ENCODE peak calls at places on chromosomes 7 and 10, in seven cellular contexts. H, P, T, A, Q, O and X are unnamed samples.

GRCh38 chr7:38229386-38229785 is 44.0 kb downstream of the TARP start:
- DNase-seq in H (no peak), P (no peak), T (no peak), A (no peak), Q (no peak), O (no peak), X (no peak)

GRCh38 chr10:17617031-17617911 is at the start of gene HACD1:
- DNase-seq in H (peak; percentile 92), P (peak; percentile 78), T (peak; percentile 79), A (peak; percentile 73), Q (peak; percentile 75), O (peak; percentile 61), X (peak; percentile 62)

GRCh38 chr10:13102002-13102794 is 2.2 kb downstream of the OPTN start:
- DNase-seq in H (no peak), P (no peak), T (no peak), A (peak; percentile 16), Q (no peak), O (no peak), X (peak; percentile 39)

GRCh38 chr7:158602905-158603772 is 15.5 kb upstream of the PTPRN2 start:
- DNase-seq in H (no peak), P (no peak), T (no peak), A (no peak), Q (no peak), O (no peak), X (peak; percentile 55)

GRCh38 chr10:60122190-60122589 is 215.8 kb upstream of the CCDC6 start:
- DNase-seq in H (no peak), P (no peak), T (no peak), A (no peak), Q (no peak), O (no peak), X (no peak)

GRCh38 chr7:71132521-71133231 is 732 bp downstream of the GALNT17 start:
- DNase-seq in H (no peak), P (no peak), T (no peak), A (peak; percentile 29), Q (no peak), O (peak; percentile 17), X (no peak)

GRCh38 chr7:13932131-13932530 is 57.3 kb downstream of the ETV1 start:
- DNase-seq in H (no peak), P (no peak), T (no peak), A (no peak), Q (no peak), O (no peak), X (no peak)

GRCh38 chr7:37016073-37016878 is 292.0 kb upstream of the AOAH start:
- DNase-seq in H (no peak), P (no peak), T (no peak), A (no peak), Q (no peak), O (no peak), X (peak; percentile 22)

GRCh38 chr10:3085785-3086567 is 18.6 kb downstream of the PFKP start:
- DNase-seq in H (no peak), P (no peak), T (no peak), A (no peak), Q (no peak), O (no peak), X (no peak)

GRCh38 chr7:121279060-121279620 is 49.7 kb upstream of the WNT16 start:
- DNase-seq in H (no peak), P (no peak), T (no peak), A (no peak), Q (no peak), O (no peak), X (no peak)

GRCh38 chr7:101465576-101466196 is 103.0 kb downstream of the COL26A1 start:
- DNase-seq in H (no peak), P (no peak), T (no peak), A (no peak), Q (no peak), O (no peak), X (no peak)

GRCh38 chr10:100348389-100348927 is 1.4 kb downstream of the SCD start:
- DNase-seq in H (no peak), P (no peak), T (no peak), A (no peak), Q (no peak), O (no peak), X (no peak)

GRCh38 chr7:114481995-114482394 is 67.4 kb downstream of the FOXP2 start:
- DNase-seq in H (no peak), P (peak; percentile 11), T (no peak), A (no peak), Q (no peak), O (no peak), X (no peak)

GRCh38 chr7:157657741-157658740 is 321.2 kb downstream of the DNAJB6 start:
- DNase-seq in H (no peak), P (no peak), T (no peak), A (no peak), Q (no peak), O (no peak), X (no peak)

GRCh38 chr10:95242581-95243317 is 48.1 kb downstream of the PDLIM1 start:
- DNase-seq in H (peak; percentile 66), P (no peak), T (no peak), A (no peak), Q (peak; percentile 61), O (no peak), X (no peak)

GRCh38 chr7:102132209-102132752 is 154.4 kb upstream of the SH2B2 start:
- DNase-seq in H (peak; percentile 63), P (no peak), T (no peak), A (no peak), Q (no peak), O (no peak), X (no peak)

GRCh38 chr10:6701289-6701688 is 121.2 kb upstream of the PRKCQ start:
- DNase-seq in H (peak; percentile 10), P (peak; percentile 11), T (no peak), A (no peak), Q (no peak), O (no peak), X (no peak)

DNA sequence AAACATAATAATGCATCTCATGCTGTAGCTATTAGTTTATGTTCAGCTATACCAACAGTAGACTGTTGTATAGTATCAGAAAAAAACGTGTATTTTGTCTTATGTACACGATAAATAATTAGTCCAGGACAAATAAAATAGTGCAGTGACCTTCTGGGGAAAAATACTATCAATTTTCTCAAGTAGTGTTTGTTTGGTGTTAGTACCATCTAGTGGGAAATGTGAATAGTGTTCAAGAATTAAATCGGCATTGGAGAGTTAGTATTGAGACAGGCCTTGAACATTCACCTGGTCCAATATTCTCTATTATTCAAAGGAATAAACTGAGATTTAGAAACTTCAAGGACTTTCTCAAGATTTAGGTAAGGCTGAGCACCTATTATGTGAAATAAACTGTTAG is 21.7 kb upstream of the OR2A5 start:
- DNase-seq in H (no peak), P (peak; percentile 7), T (no peak), A (no peak), Q (no peak), O (no peak), X (no peak)
- TF ChIP-seq CTCF in H (peak; percentile 40), P (peak; percentile 56), T (peak; percentile 68), A (peak; percentile 44), Q (peak; percentile 33), O (peak; percentile 55), X (no peak)

DNA sequence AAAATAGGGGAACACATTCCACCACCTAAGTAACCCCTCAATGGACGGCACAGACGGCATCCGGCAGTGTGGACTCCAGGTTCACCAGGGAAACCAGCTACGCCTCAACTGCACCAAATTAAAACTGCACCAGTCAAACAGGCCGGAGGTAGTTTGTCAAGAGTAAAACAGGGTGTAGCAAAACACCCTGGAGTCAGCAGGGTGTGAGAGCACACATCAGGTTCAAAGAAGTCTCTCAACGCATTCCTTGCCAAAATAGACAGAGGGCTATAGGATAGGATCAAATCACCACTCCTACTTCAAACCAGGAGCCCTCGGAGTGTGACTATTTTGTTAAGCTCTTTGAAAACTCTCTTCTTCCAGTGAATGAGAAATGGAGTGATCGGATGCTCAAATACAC is 135.9 kb downstream of the PARD3 start:
- DNase-seq in H (no peak), P (no peak), T (no peak), A (no peak), Q (no peak), O (no peak), X (no peak)
- TF ChIP-seq CTCF in H (no peak), P (no peak), T (no peak), A (no peak), Q (no peak), O (no peak), X (no peak)

GRCh38 chr10:35012781-35013180 is 77.4 kb downstream of the CUL2 start:
- DNase-seq in H (no peak), P (no peak), T (no peak), A (no peak), Q (no peak), O (no peak), X (no peak)
- TF ChIP-seq CTCF in H (no peak), P (no peak), T (no peak), A (no peak), Q (no peak), O (no peak), X (no peak)

DNA sequence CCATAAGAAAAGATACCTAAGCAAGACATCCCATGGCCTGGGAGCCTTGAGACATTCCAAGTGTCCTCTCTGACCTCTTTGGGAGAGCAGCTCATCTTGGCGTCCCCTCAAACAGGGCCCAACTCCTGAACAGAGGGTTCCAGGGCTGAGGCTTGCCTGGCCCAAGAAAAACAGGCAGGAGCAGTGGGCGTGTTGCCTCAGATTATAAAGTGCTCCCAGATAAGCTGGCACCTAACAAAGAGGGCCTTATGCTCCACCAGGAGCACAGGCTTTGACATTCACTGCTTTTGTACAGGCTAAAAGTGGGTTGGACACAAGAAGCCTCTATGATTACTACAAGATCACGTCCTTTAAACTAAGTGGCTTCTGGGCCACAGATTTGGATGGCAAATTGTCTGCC is 193.1 kb downstream of the FGFR2 start:
- DNase-seq in H (no peak), P (no peak), T (no peak), A (no peak), Q (peak; percentile 28), O (no peak), X (no peak)
- TF ChIP-seq CTCF in H (no peak), P (no peak), T (no peak), A (no peak), Q (no peak), O (no peak), X (no peak)

DNA sequence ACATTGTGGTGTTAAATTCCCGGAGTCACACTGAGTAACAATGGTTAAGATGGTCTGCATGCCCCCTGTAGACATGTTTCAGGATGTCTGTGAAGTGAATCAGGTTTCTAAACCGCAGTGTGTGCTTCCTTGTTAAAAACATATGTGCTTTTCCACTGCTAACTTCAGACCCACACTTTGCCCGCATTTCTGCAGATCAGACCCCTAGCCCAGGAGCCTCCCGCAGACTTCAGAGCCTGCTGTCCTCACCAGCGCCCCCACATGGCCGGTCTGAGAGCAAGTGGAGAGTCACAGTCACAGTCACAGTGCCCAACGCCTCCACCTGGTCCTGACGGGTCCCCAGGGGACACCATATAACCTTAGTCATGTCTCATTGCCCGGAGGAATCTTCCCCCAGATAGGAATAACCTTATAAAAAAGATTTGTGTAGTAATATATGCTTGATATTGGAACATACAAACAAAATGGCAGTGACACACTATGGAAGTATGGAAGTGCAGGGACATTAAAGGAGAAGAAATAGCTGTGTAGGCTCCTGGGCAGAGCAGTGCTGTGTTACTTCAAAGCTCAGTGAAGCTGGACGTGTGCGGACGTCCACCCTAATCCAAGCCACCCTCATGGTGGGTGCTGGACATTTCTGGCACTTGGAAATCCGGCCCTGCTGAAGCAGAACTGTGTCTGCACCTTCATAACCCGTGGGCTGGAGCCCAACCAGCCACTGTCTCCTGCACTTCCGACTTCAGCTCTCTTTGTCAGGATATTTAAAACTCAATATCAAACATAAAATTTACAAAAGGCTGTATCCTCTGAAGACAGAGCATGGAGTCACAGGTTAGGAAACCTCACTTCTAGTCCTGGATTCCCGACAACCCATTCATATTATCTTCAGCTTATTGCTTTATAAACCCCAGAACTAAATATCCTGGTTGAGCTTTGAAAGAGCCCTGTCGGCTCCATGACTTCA is 29.0 kb downstream of the GSTO2 start:
- DNase-seq in H (peak; percentile 46), P (no peak), T (no peak), A (no peak), Q (no peak), O (no peak), X (no peak)
- TF ChIP-seq CTCF in H (peak; percentile 39), P (peak; percentile 22), T (peak; percentile 18), A (peak; percentile 41), Q (no peak), O (no peak), X (peak; percentile 27)